ENCODE peak calls at places on chromosomes 13 and 19, in five cellular contexts. One of them, this sample, is unnamed.

GRCh38 chr19:1849132-1849474 is 820 bp upstream of the REXO1 start:
- DNase-seq in stimulated activated CD8-positive, alpha-beta memory T cell treated with anti-CD3 and anti-CD28 coated beads, Interleukin-2, amount 100 ng/mL, for 1 hour: no peak
- DNase-seq in esophagus squamous epithelium: no peak
- DNase-seq in H9: no peak
- DNase-seq in activated B cell treated with CpG ODN at 0.5 μM for 24 hours: no peak
- DNase-seq in this sample: no peak

GRCh38 chr19:54430306-54431254 is 15.3 kb downstream of the TTYH1 start:
- DNase-seq in activated B cell treated with CpG ODN at 0.5 μM for 24 hours: peak
- DNase-seq in esophagus squamous epithelium: no peak
- DNase-seq in H9: peak
- DNase-seq in stimulated activated CD8-positive, alpha-beta memory T cell treated with anti-CD3 and anti-CD28 coated beads, Interleukin-2, amount 100 ng/mL, for 1 hour: no peak
- DNase-seq in this sample: no peak

GRCh38 chr19:1811472-1811894 is 593 bp downstream of the ATP8B3 start:
- DNase-seq in esophagus squamous epithelium: no peak
- DNase-seq in H9: no peak
- DNase-seq in stimulated activated CD8-positive, alpha-beta memory T cell treated with anti-CD3 and anti-CD28 coated beads, Interleukin-2, amount 100 ng/mL, for 1 hour: peak
- DNase-seq in activated B cell treated with CpG ODN at 0.5 μM for 24 hours: no peak
- DNase-seq in this sample: peak

GRCh38 chr19:12723643-12724426 is at the start of gene TNPO2:
- DNase-seq in esophagus squamous epithelium: no peak
- DNase-seq in H9: peak
- DNase-seq in activated B cell treated with CpG ODN at 0.5 μM for 24 hours: peak
- DNase-seq in stimulated activated CD8-positive, alpha-beta memory T cell treated with anti-CD3 and anti-CD28 coated beads, Interleukin-2, amount 100 ng/mL, for 1 hour: peak
- DNase-seq in this sample: peak

GRCh38 chr19:18294467-18294864 is 13.0 kb upstream of the JUND start:
- DNase-seq in activated B cell treated with CpG ODN at 0.5 μM for 24 hours: peak
- DNase-seq in H9: peak
- DNase-seq in esophagus squamous epithelium: no peak
- DNase-seq in stimulated activated CD8-positive, alpha-beta memory T cell treated with anti-CD3 and anti-CD28 coated beads, Interleukin-2, amount 100 ng/mL, for 1 hour: peak
- DNase-seq in this sample: peak

GRCh38 chr19:49213791-49214190 is 56.2 kb downstream of the TRPM4 start:
- DNase-seq in H9: peak
- DNase-seq in activated B cell treated with CpG ODN at 0.5 μM for 24 hours: no peak
- DNase-seq in stimulated activated CD8-positive, alpha-beta memory T cell treated with anti-CD3 and anti-CD28 coated beads, Interleukin-2, amount 100 ng/mL, for 1 hour: no peak
- DNase-seq in esophagus squamous epithelium: no peak
- DNase-seq in this sample: no peak

GRCh38 chr13:28655566-28655965 is 3.4 kb upstream of the POMP start:
- DNase-seq in stimulated activated CD8-positive, alpha-beta memory T cell treated with anti-CD3 and anti-CD28 coated beads, Interleukin-2, amount 100 ng/mL, for 1 hour: no peak
- DNase-seq in esophagus squamous epithelium: no peak
- DNase-seq in activated B cell treated with CpG ODN at 0.5 μM for 24 hours: no peak
- DNase-seq in H9: no peak
- DNase-seq in this sample: no peak

GRCh38 chr13:80979035-80979641 is 638.2 kb upstream of the SPRY2 start:
- DNase-seq in activated B cell treated with CpG ODN at 0.5 μM for 24 hours: no peak
- DNase-seq in stimulated activated CD8-positive, alpha-beta memory T cell treated with anti-CD3 and anti-CD28 coated beads, Interleukin-2, amount 100 ng/mL, for 1 hour: no peak
- DNase-seq in H9: peak
- DNase-seq in esophagus squamous epithelium: no peak
- DNase-seq in this sample: peak

GRCh38 chr19:50418186-50419021 is at the start of gene SPIB:
- DNase-seq in H9: peak
- DNase-seq in stimulated activated CD8-positive, alpha-beta memory T cell treated with anti-CD3 and anti-CD28 coated beads, Interleukin-2, amount 100 ng/mL, for 1 hour: no peak
- DNase-seq in activated B cell treated with CpG ODN at 0.5 μM for 24 hours: peak
- DNase-seq in esophagus squamous epithelium: no peak
- DNase-seq in this sample: no peak

GRCh38 chr19:3065675-3066357 is 3.5 kb upstream of the TLE5 start:
- DNase-seq in H9: no peak
- DNase-seq in esophagus squamous epithelium: no peak
- DNase-seq in activated B cell treated with CpG ODN at 0.5 μM for 24 hours: peak
- DNase-seq in stimulated activated CD8-positive, alpha-beta memory T cell treated with anti-CD3 and anti-CD28 coated beads, Interleukin-2, amount 100 ng/mL, for 1 hour: no peak
- DNase-seq in this sample: no peak

GRCh38 chr13:65914707-65915106 is 1315.4 kb downstream of the PCDH9 start:
- DNase-seq in H9: no peak
- DNase-seq in esophagus squamous epithelium: no peak
- DNase-seq in stimulated activated CD8-positive, alpha-beta memory T cell treated with anti-CD3 and anti-CD28 coated beads, Interleukin-2, amount 100 ng/mL, for 1 hour: no peak
- DNase-seq in activated B cell treated with CpG ODN at 0.5 μM for 24 hours: no peak
- DNase-seq in this sample: no peak

GRCh38 chr13:111210945-111211469 is 95.9 kb downstream of the ARHGEF7 start:
- DNase-seq in esophagus squamous epithelium: no peak
- DNase-seq in H9: no peak
- DNase-seq in stimulated activated CD8-positive, alpha-beta memory T cell treated with anti-CD3 and anti-CD28 coated beads, Interleukin-2, amount 100 ng/mL, for 1 hour: no peak
- DNase-seq in activated B cell treated with CpG ODN at 0.5 μM for 24 hours: no peak
- DNase-seq in this sample: no peak

GRCh38 chr19:3452456-3453068 is 27.8 kb downstream of the SMIM24 start:
- DNase-seq in H9: no peak
- DNase-seq in stimulated activated CD8-positive, alpha-beta memory T cell treated with anti-CD3 and anti-CD28 coated beads, Interleukin-2, amount 100 ng/mL, for 1 hour: no peak
- DNase-seq in activated B cell treated with CpG ODN at 0.5 μM for 24 hours: no peak
- DNase-seq in esophagus squamous epithelium: no peak
- DNase-seq in this sample: no peak

GRCh38 chr19:1438933-1439358 is 750 bp downstream of the RPS15 start:
- DNase-seq in stimulated activated CD8-positive, alpha-beta memory T cell treated with anti-CD3 and anti-CD28 coated beads, Interleukin-2, amount 100 ng/mL, for 1 hour: no peak
- DNase-seq in activated B cell treated with CpG ODN at 0.5 μM for 24 hours: no peak
- DNase-seq in esophagus squamous epithelium: no peak
- DNase-seq in H9: no peak
- DNase-seq in this sample: no peak

GRCh38 chr13:53605306-53605705 is 576.7 kb downstream of the OLFM4 start:
- DNase-seq in stimulated activated CD8-positive, alpha-beta memory T cell treated with anti-CD3 and anti-CD28 coated beads, Interleukin-2, amount 100 ng/mL, for 1 hour: no peak
- DNase-seq in H9: no peak
- DNase-seq in activated B cell treated with CpG ODN at 0.5 μM for 24 hours: no peak
- DNase-seq in esophagus squamous epithelium: no peak
- DNase-seq in this sample: no peak

GRCh38 chr13:46181799-46182490 is at the start of gene LCP1:
- DNase-seq in esophagus squamous epithelium: peak
- DNase-seq in stimulated activated CD8-positive, alpha-beta memory T cell treated with anti-CD3 and anti-CD28 coated beads, Interleukin-2, amount 100 ng/mL, for 1 hour: peak
- DNase-seq in H9: no peak
- DNase-seq in activated B cell treated with CpG ODN at 0.5 μM for 24 hours: peak
- DNase-seq in this sample: peak

GRCh38 chr13:21321269-21321668 is 137.8 kb downstream of the ZDHHC20 start:
- DNase-seq in stimulated activated CD8-positive, alpha-beta memory T cell treated with anti-CD3 and anti-CD28 coated beads, Interleukin-2, amount 100 ng/mL, for 1 hour: no peak
- DNase-seq in activated B cell treated with CpG ODN at 0.5 μM for 24 hours: no peak
- DNase-seq in H9: no peak
- DNase-seq in esophagus squamous epithelium: no peak
- DNase-seq in this sample: no peak

GRCh38 chr13:32903720-32904119 is 112.5 kb upstream of the KL start:
- DNase-seq in H9: no peak
- DNase-seq in stimulated activated CD8-positive, alpha-beta memory T cell treated with anti-CD3 and anti-CD28 coated beads, Interleukin-2, amount 100 ng/mL, for 1 hour: no peak
- DNase-seq in esophagus squamous epithelium: no peak
- DNase-seq in activated B cell treated with CpG ODN at 0.5 μM for 24 hours: no peak
- DNase-seq in this sample: no peak

GRCh38 chr19:55354698-55355212 is at the start of gene COX6B2:
- DNase-seq in stimulated activated CD8-positive, alpha-beta memory T cell treated with anti-CD3 and anti-CD28 coated beads, Interleukin-2, amount 100 ng/mL, for 1 hour: no peak
- DNase-seq in esophagus squamous epithelium: no peak
- DNase-seq in H9: no peak
- DNase-seq in activated B cell treated with CpG ODN at 0.5 μM for 24 hours: no peak
- DNase-seq in this sample: peak

GRCh38 chr19:2239771-2240770 is 3.4 kb downstream of the SF3A2 start:
- DNase-seq in H9: no peak
- DNase-seq in activated B cell treated with CpG ODN at 0.5 μM for 24 hours: no peak
- DNase-seq in stimulated activated CD8-positive, alpha-beta memory T cell treated with anti-CD3 and anti-CD28 coated beads, Interleukin-2, amount 100 ng/mL, for 1 hour: no peak
- DNase-seq in esophagus squamous epithelium: no peak
- DNase-seq in this sample: peak

GRCh38 chr13:61414686-61415664 is 674 bp downstream of the PCDH20 start:
- DNase-seq in esophagus squamous epithelium: no peak
- DNase-seq in activated B cell treated with CpG ODN at 0.5 μM for 24 hours: no peak
- DNase-seq in H9: peak
- DNase-seq in stimulated activated CD8-positive, alpha-beta memory T cell treated with anti-CD3 and anti-CD28 coated beads, Interleukin-2, amount 100 ng/mL, for 1 hour: no peak
- DNase-seq in this sample: peak

GRCh38 chr19:32876236-32876918 is 6.8 kb upstream of the SLC7A9 start:
- DNase-seq in activated B cell treated with CpG ODN at 0.5 μM for 24 hours: no peak
- DNase-seq in esophagus squamous epithelium: no peak
- DNase-seq in H9: no peak
- DNase-seq in stimulated activated CD8-positive, alpha-beta memory T cell treated with anti-CD3 and anti-CD28 coated beads, Interleukin-2, amount 100 ng/mL, for 1 hour: no peak
- DNase-seq in this sample: no peak

GRCh38 chr13:106566682-106567420 is 1.1 kb downstream of the ARGLU1 start:
- DNase-seq in stimulated activated CD8-positive, alpha-beta memory T cell treated with anti-CD3 and anti-CD28 coated beads, Interleukin-2, amount 100 ng/mL, for 1 hour: no peak
- DNase-seq in H9: peak
- DNase-seq in activated B cell treated with CpG ODN at 0.5 μM for 24 hours: no peak
- DNase-seq in esophagus squamous epithelium: peak
- DNase-seq in this sample: peak

GRCh38 chr13:113980489-113981064 is 6.7 kb upstream of the C13orf46 start:
- DNase-seq in esophagus squamous epithelium: no peak
- DNase-seq in activated B cell treated with CpG ODN at 0.5 μM for 24 hours: no peak
- DNase-seq in stimulated activated CD8-positive, alpha-beta memory T cell treated with anti-CD3 and anti-CD28 coated beads, Interleukin-2, amount 100 ng/mL, for 1 hour: no peak
- DNase-seq in H9: no peak
- DNase-seq in this sample: no peak

GRCh38 chr13:76936736-76937135 is 11.6 kb upstream of the ACOD1 start:
- DNase-seq in activated B cell treated with CpG ODN at 0.5 μM for 24 hours: no peak
- DNase-seq in H9: no peak
- DNase-seq in stimulated activated CD8-positive, alpha-beta memory T cell treated with anti-CD3 and anti-CD28 coated beads, Interleukin-2, amount 100 ng/mL, for 1 hour: no peak
- DNase-seq in esophagus squamous epithelium: no peak
- DNase-seq in this sample: no peak

GRCh38 chr13:30371649-30372265 is 50.5 kb upstream of the UBE2L5 start:
- DNase-seq in stimulated activated CD8-positive, alpha-beta memory T cell treated with anti-CD3 and anti-CD28 coated beads, Interleukin-2, amount 100 ng/mL, for 1 hour: no peak
- DNase-seq in H9: no peak
- DNase-seq in activated B cell treated with CpG ODN at 0.5 μM for 24 hours: peak
- DNase-seq in esophagus squamous epithelium: peak
- DNase-seq in this sample: no peak

GRCh38 chr13:58884353-58884752 is 1252.8 kb downstream of the PCDH17 start:
- DNase-seq in stimulated activated CD8-positive, alpha-beta memory T cell treated with anti-CD3 and anti-CD28 coated beads, Interleukin-2, amount 100 ng/mL, for 1 hour: no peak
- DNase-seq in activated B cell treated with CpG ODN at 0.5 μM for 24 hours: no peak
- DNase-seq in esophagus squamous epithelium: no peak
- DNase-seq in H9: no peak
- DNase-seq in this sample: no peak

GRCh38 chr13:33262554-33262953 is 23.0 kb downstream of the STARD13 start:
- DNase-seq in esophagus squamous epithelium: no peak
- DNase-seq in stimulated activated CD8-positive, alpha-beta memory T cell treated with anti-CD3 and anti-CD28 coated beads, Interleukin-2, amount 100 ng/mL, for 1 hour: no peak
- DNase-seq in activated B cell treated with CpG ODN at 0.5 μM for 24 hours: no peak
- DNase-seq in H9: no peak
- DNase-seq in this sample: no peak

GRCh38 chr19:29571181-29571580 is 34.9 kb upstream of the POP4 start:
- DNase-seq in activated B cell treated with CpG ODN at 0.5 μM for 24 hours: no peak
- DNase-seq in stimulated activated CD8-positive, alpha-beta memory T cell treated with anti-CD3 and anti-CD28 coated beads, Interleukin-2, amount 100 ng/mL, for 1 hour: no peak
- DNase-seq in H9: no peak
- DNase-seq in esophagus squamous epithelium: no peak
- DNase-seq in this sample: no peak

GRCh38 chr13:41767801-41768200 is 193.1 kb downstream of the VWA8 start:
- DNase-seq in activated B cell treated with CpG ODN at 0.5 μM for 24 hours: no peak
- DNase-seq in H9: no peak
- DNase-seq in stimulated activated CD8-positive, alpha-beta memory T cell treated with anti-CD3 and anti-CD28 coated beads, Interleukin-2, amount 100 ng/mL, for 1 hour: no peak
- DNase-seq in esophagus squamous epithelium: no peak
- DNase-seq in this sample: no peak

GRCh38 chr19:7618771-7619510 is 10.4 kb downstream of the XAB2 start:
- DNase-seq in H9: no peak
- DNase-seq in stimulated activated CD8-positive, alpha-beta memory T cell treated with anti-CD3 and anti-CD28 coated beads, Interleukin-2, amount 100 ng/mL, for 1 hour: no peak
- DNase-seq in activated B cell treated with CpG ODN at 0.5 μM for 24 hours: no peak
- DNase-seq in esophagus squamous epithelium: no peak
- DNase-seq in this sample: peak

GRCh38 chr13:45162821-45163220 is 38.0 kb downstream of the KCTD4 start:
- DNase-seq in esophagus squamous epithelium: no peak
- DNase-seq in H9: no peak
- DNase-seq in stimulated activated CD8-positive, alpha-beta memory T cell treated with anti-CD3 and anti-CD28 coated beads, Interleukin-2, amount 100 ng/mL, for 1 hour: no peak
- DNase-seq in activated B cell treated with CpG ODN at 0.5 μM for 24 hours: no peak
- DNase-seq in this sample: no peak

GRCh38 chr19:45761714-45762113 is 7.3 kb downstream of the SIX5 start:
- DNase-seq in esophagus squamous epithelium: no peak
- DNase-seq in H9: no peak
- DNase-seq in stimulated activated CD8-positive, alpha-beta memory T cell treated with anti-CD3 and anti-CD28 coated beads, Interleukin-2, amount 100 ng/mL, for 1 hour: no peak
- DNase-seq in activated B cell treated with CpG ODN at 0.5 μM for 24 hours: no peak
- DNase-seq in this sample: no peak

GRCh38 chr19:6216996-6217751 is 62.6 kb downstream of the MLLT1 start:
- DNase-seq in stimulated activated CD8-positive, alpha-beta memory T cell treated with anti-CD3 and anti-CD28 coated beads, Interleukin-2, amount 100 ng/mL, for 1 hour: no peak
- DNase-seq in esophagus squamous epithelium: no peak
- DNase-seq in activated B cell treated with CpG ODN at 0.5 μM for 24 hours: no peak
- DNase-seq in H9: no peak
- DNase-seq in this sample: peak

GRCh38 chr13:108227651-108228272 is 9.6 kb downstream of the ABHD13 start:
- DNase-seq in esophagus squamous epithelium: no peak
- DNase-seq in H9: no peak
- DNase-seq in activated B cell treated with CpG ODN at 0.5 μM for 24 hours: no peak
- DNase-seq in stimulated activated CD8-positive, alpha-beta memory T cell treated with anti-CD3 and anti-CD28 coated beads, Interleukin-2, amount 100 ng/mL, for 1 hour: no peak
- DNase-seq in this sample: no peak

GRCh38 chr13:106083620-106084350 is 451.7 kb downstream of the EFNB2 start:
- DNase-seq in esophagus squamous epithelium: no peak
- DNase-seq in H9: peak
- DNase-seq in activated B cell treated with CpG ODN at 0.5 μM for 24 hours: no peak
- DNase-seq in stimulated activated CD8-positive, alpha-beta memory T cell treated with anti-CD3 and anti-CD28 coated beads, Interleukin-2, amount 100 ng/mL, for 1 hour: no peak
- DNase-seq in this sample: peak